ENCODE peak calls at places on chromosomes 6 and 20, in six cellular contexts. M, K, T, P, X and C are unnamed samples. For H3K4me1, the result is how much of the 10 kb centered on the place peaks cover.

GRCh38 chr20:17969276-17969883 is 562 bp downstream of the MGME1 start:
- DNase-seq in M (peak), K (peak), T (peak), P (no peak), X (no peak), C (peak)

GRCh38 chr6:71181565-71181964 is 107.0 kb upstream of the OGFRL1 start:
- DNase-seq in M (no peak), K (no peak), T (peak), P (no peak), X (peak), C (peak)

GRCh38 chr20:60057123-60057865 is 99.1 kb downstream of the CDH26 start:
- DNase-seq in M (peak), K (peak), T (peak), P (peak), X (peak), C (peak)

GRCh38 chr6:32191696-32192607 is 491 bp downstream of the GPSM3 start:
- DNase-seq in M (no peak), K (no peak), T (no peak), P (no peak), X (no peak), C (peak)

GRCh38 chr20:4574356-4574690 is 147.4 kb upstream of the PRND start:
- DNase-seq in M (no peak), K (no peak), T (no peak), P (no peak), X (no peak), C (no peak)

GRCh38 chr6:4405609-4406212 is 270.3 kb upstream of the ECI2 start:
- DNase-seq in M (no peak), K (no peak), T (no peak), P (no peak), X (no peak), C (no peak)

GRCh38 chr20:57747889-57748456 is 38.2 kb upstream of the PMEPA1 start:
- DNase-seq in M (no peak), K (no peak), T (peak), P (no peak), X (no peak), C (no peak)

GRCh38 chr6:62797190-62797589 is 414.1 kb upstream of the FKBP1C start:
- DNase-seq in M (no peak), K (no peak), T (no peak), P (no peak), X (no peak), C (no peak)

GRCh38 chr6:31510007-31510406 is 12.1 kb downstream of the MICB start:
- DNase-seq in M (peak), K (no peak), T (no peak), P (no peak), X (no peak), C (no peak)

GRCh38 chr20:58046311-58046710 is 182.1 kb downstream of the ANKRD60 start:
- DNase-seq in M (no peak), K (no peak), T (no peak), P (peak), X (no peak), C (no peak)

GRCh38 chr20:37745553-37745952 is 51.7 kb downstream of the CTNNBL1 start:
- DNase-seq in M (no peak), K (no peak), T (no peak), P (no peak), X (no peak), C (no peak)

GRCh38 chr6:148144917-148145521 is 197.6 kb upstream of the SASH1 start:
- DNase-seq in M (peak), K (peak), T (peak), P (peak), X (peak), C (peak)

GRCh38 chr6:85641916-85642773 is 541 bp downstream of the SYNCRIP start:
- DNase-seq in M (peak), K (peak), T (peak), P (peak), X (no peak), C (peak)

GRCh38 chr20:21325296-21325695 is 22.2 kb downstream of the XRN2 start:
- DNase-seq in M (no peak), K (no peak), T (no peak), P (no peak), X (no peak), C (no peak)

GRCh38 chr6:7727150-7727950 is 1.5 kb downstream of the BMP6 start:
- DNase-seq in M (no peak), K (no peak), T (peak), P (no peak), X (no peak), C (peak)

GRCh38 chr20:57478176-57478575 is 46.8 kb downstream of the CTCFL start:
- DNase-seq in M (no peak), K (no peak), T (no peak), P (no peak), X (no peak), C (peak)

GRCh38 chr20:50546729-50547314 is 36.6 kb downstream of the PTPN1 start:
- DNase-seq in M (no peak), K (no peak), T (no peak), P (no peak), X (no peak), C (no peak)

GRCh38 chr6:157380458-157380778 is 572 bp upstream of the ZDHHC14 start:
- DNase-seq in M (no peak), K (no peak), T (no peak), P (no peak), X (no peak), C (no peak)

GRCh38 chr6:139821669-139822223 is 447.3 kb upstream of the CITED2 start:
- DNase-seq in M (no peak), K (no peak), T (no peak), P (no peak), X (no peak), C (no peak)

GRCh38 chr20:17287503-17287902 is 60.7 kb downstream of the PCSK2 start:
- DNase-seq in M (no peak), K (no peak), T (peak), P (no peak), X (no peak), C (no peak)

GRCh38 chr20:49285813-49286494 is 8.1 kb upstream of the ZNFX1 start:
- DNase-seq in M (no peak), K (no peak), T (no peak), P (no peak), X (no peak), C (no peak)

GRCh38 chr6:44127186-44128019 is at the start of the genes MRPL14 and TMEM63B:
- DNase-seq in M (peak), K (peak), T (peak), P (peak), X (peak), C (peak)

GRCh38 chr6:35173068-35174042 is 32.2 kb upstream of the TCP11 start:
- DNase-seq in M (no peak), K (no peak), T (no peak), P (no peak), X (no peak), C (no peak)

GRCh38 chr6:166330612-166331011 is 11.7 kb downstream of the SFT2D1 start:
- DNase-seq in M (peak), K (no peak), T (no peak), P (no peak), X (peak), C (no peak)

GRCh38 chr20:5316188-5317158 is at the start of gene PROKR2:
- DNase-seq in M (no peak), K (no peak), T (no peak), P (no peak), X (peak), C (peak)

GRCh38 chr20:34316191-34316814 is 13.1 kb upstream of the AHCY start:
- DNase-seq in M (no peak), K (no peak), T (peak), P (no peak), X (no peak), C (no peak)

GRCh38 chr6:42410861-42411260 is 40.9 kb downstream of the TRERF1 start:
- DNase-seq in M (no peak), K (no peak), T (no peak), P (no peak), X (no peak), C (no peak)

GRCh38 chr20:2206957-2207769 is 88.6 kb upstream of the TGM3 start:
- DNase-seq in M (peak), K (peak), T (peak), P (peak), X (peak), C (peak)

GRCh38 chr6:137241481-137242011 is 22.4 kb upstream of the IFNGR1 start:
- DNase-seq in M (no peak), K (no peak), T (peak), P (no peak), X (no peak), C (peak)

DNA sequence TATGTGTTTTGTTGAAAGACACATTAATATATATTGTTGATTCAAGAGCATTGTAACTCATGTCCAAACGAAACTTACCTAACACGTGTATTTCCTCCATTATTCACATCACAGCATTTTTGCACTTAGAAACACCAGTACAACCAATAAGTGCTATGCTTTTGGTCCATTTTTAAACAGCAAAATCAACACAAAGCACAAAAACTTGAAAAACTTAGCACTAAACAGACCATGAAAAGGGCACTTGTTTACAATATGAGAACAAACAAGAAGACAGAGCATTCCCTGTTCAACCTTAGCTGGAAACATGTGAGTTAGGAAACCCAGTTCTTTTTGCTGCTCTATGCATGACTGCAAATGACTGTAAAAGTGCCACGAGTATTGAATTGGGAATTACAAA is 9.6 kb downstream of the GLYATL3 start:
- DNase-seq in M (no peak), K (no peak), T (no peak), P (no peak), X (no peak), C (no peak)
- H3K27ac ChIP-seq in M (no peak), K (no peak), T (no peak), P (no peak), X (no peak), C (no peak)

DNA sequence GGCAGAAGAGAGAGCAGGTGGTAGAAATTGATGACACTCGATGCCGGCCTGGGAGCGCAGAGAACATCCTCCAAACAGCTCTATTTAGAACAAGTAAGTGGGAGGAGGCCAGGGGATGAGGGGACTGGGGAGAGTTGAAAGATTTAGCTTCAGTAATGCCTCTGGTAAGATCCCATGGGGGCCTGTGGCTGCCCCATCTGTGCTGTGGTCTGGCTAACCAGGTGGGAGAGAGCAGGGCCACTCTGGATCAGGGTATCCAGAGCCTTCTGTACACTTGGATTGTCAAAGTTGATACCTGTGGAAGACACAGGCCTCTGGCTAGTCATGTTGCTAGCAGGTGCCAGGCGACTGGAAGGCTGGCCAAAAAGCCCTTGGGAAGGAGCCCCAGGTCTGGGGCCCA is 27.6 kb downstream of the NCOA5 start:
- DNase-seq in M (no peak), K (no peak), T (no peak), P (peak), X (no peak), C (no peak)
- H3K4me1 ChIP-seq in M (under half), K (under half), T (under half), P (under half), X (under half), C (under half)

GRCh38 chr6:168886964-168887363 is 366.7 kb downstream of the THBS2 start:
- DNase-seq in M (no peak), K (no peak), T (no peak), P (no peak), X (no peak), C (peak)

GRCh38 chr6:168888786-168889345 is 364.8 kb downstream of the THBS2 start:
- DNase-seq in M (no peak), K (no peak), T (no peak), P (no peak), X (no peak), C (peak)

GRCh38 chr6:168886306-168886854 is 367.3 kb downstream of the THBS2 start:
- DNase-seq in M (no peak), K (no peak), T (no peak), P (no peak), X (no peak), C (no peak)

GRCh38 chr6:168887621-168888020 is 366.0 kb downstream of the THBS2 start:
- DNase-seq in M (no peak), K (no peak), T (no peak), P (no peak), X (no peak), C (peak)

DNA sequence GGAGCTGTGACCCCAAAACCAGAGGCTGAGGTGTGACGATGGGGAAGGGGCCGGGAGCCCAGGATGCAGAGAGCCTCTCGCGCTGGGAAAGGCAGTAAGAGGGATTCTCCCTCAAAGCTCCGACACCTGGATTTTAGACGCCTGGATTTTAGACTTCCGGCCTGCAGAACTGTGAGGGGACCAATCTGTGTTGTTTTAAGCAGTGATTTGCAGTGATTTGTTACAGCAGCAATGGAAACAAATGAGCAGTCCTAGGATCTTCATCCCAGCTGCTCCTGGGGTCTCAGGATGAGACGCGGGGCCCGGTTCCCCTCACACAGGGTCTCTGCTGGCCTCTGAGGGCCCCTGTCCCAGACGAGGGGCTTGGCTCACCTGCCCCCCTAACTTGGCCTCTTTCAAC is 365.5 kb downstream of the THBS2 start:
- DNase-seq in M (no peak), K (no peak), T (no peak), P (no peak), X (no peak), C (no peak)
- H3K27ac ChIP-seq in M (no peak), K (no peak), T (no peak), P (no peak), X (no peak), C (no peak)

DNA sequence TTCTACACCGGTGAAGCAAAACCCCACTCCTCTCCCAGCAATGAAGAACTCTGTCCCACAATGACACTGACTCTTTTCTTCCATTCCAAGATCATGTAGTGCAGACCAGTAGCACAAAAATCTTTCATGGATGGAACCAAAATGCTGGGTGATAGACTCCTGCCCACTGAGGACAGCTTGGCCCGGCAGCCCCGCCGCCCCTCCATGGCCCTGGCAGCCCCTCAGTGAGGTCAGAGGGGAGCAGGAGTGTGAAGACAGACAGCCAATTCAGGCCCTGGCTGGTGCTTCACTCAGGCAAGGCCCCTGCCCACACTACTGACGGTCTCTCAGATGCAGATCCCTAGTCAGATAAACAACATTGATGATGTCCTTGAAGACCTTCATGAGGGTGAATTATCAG is 131.9 kb upstream of the SYNDIG1 start:
- DNase-seq in M (no peak), K (no peak), T (no peak), P (no peak), X (no peak), C (no peak)
- H3K4me1 ChIP-seq in M (under half), K (under half), T (under half), P (under half), X (under half), C (under half)

DNA sequence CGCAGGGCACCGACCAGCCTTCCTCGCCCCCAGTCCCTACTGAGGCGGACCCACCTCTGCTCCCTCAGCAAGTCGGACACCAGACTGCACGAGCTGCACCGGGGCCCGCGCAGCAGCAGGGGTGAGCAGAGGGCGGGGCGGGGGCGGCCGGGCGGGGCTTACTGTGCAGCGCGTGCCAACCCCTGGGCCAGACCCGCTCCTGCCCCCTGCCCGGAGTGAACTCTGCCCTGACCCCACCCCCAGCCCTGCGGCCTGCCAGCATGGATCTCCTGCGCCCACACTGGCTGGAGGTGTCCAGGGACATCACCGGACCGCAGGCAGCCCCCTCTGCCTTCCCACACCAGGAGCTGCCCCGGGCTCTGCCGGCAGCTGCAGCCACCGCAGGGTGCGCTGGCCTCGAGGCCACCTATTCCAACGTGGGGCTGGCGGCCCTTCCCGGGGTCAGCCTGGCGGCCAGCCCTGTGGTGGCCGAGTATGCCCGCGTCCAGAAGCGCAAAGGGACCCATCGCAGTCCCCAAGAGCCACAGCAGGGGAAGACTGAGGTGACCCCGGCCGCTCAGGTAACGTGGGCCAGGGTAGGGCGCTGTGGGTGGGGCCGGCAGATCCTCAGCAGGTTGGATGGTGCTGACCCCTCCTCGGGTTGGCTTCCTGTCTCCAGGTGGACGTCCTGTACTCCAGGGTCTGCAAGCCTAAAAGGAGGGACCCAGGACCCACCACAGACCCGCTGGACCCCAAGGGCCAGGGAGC is 1.5 kb upstream of the SLC2A4RG start:
- DNase-seq in M (no peak), K (no peak), T (no peak), P (no peak), X (no peak), C (peak)
- H3K27ac ChIP-seq in M (peak), K (peak), T (no peak), P (no peak), X (no peak), C (no peak)

GRCh38 chr6:122461885-122462284 is 9.7 kb downstream of the SERINC1 start:
- DNase-seq in M (no peak), K (no peak), T (no peak), P (no peak), X (no peak), C (no peak)
- H3K4me1 ChIP-seq in M (under half), K (under half), T (under half), P (under half), X (under half), C (under half)